ENCODE peak calls at places on chromosomes 4 and X, in seven cellular contexts. One of them, this sample, is unnamed.

GRCh38 chrX:47587906-47588735 is 5.9 kb downstream of the TIMP1 start:
- DNase-seq in K562: peak
- DNase-seq in GM12878: no peak
- DNase-seq in SK-N-SH: no peak
- DNase-seq in HCT116: no peak
- DNase-seq in H1: no peak
- DNase-seq in HepG2: no peak
- DNase-seq in this sample: no peak

GRCh38 chr4:155960522-155960921 is 6.9 kb upstream of the CTSO start:
- DNase-seq in K562: no peak
- DNase-seq in GM12878: no peak
- DNase-seq in SK-N-SH: no peak
- DNase-seq in HCT116: no peak
- DNase-seq in H1: no peak
- DNase-seq in HepG2: no peak
- DNase-seq in this sample: no peak

GRCh38 chr4:120636120-120636630 is 286.4 kb downstream of the PRDM5 start:
- DNase-seq in K562: no peak
- DNase-seq in GM12878: no peak
- DNase-seq in SK-N-SH: no peak
- DNase-seq in HCT116: no peak
- DNase-seq in H1: no peak
- DNase-seq in HepG2: no peak
- DNase-seq in this sample: no peak

GRCh38 chr4:37737456-37737855 is 51.3 kb upstream of the RELL1 start:
- DNase-seq in K562: no peak
- DNase-seq in GM12878: no peak
- DNase-seq in SK-N-SH: no peak
- DNase-seq in HCT116: no peak
- DNase-seq in H1: no peak
- DNase-seq in HepG2: no peak
- DNase-seq in this sample: no peak

GRCh38 chrX:45699158-45699557 is 498.5 kb upstream of the DIPK2B start:
- DNase-seq in K562: no peak
- DNase-seq in GM12878: no peak
- DNase-seq in SK-N-SH: no peak
- DNase-seq in HCT116: no peak
- DNase-seq in H1: no peak
- DNase-seq in HepG2: peak
- DNase-seq in this sample: no peak

GRCh38 chrX:154505726-154506125 is 10.3 kb downstream of the FAM3A start:
- DNase-seq in K562: no peak
- DNase-seq in GM12878: no peak
- DNase-seq in SK-N-SH: no peak
- DNase-seq in HCT116: no peak
- DNase-seq in H1: no peak
- DNase-seq in HepG2: no peak
- DNase-seq in this sample: no peak

GRCh38 chrX:49237060-49237459 is 1.8 kb downstream of the CCDC22 start:
- DNase-seq in K562: no peak
- DNase-seq in GM12878: no peak
- DNase-seq in SK-N-SH: no peak
- DNase-seq in HCT116: no peak
- DNase-seq in H1: no peak
- DNase-seq in HepG2: no peak
- DNase-seq in this sample: no peak

GRCh38 chr4:143482753-143483362 is 30.6 kb upstream of the SMARCA5 start:
- DNase-seq in K562: peak
- DNase-seq in GM12878: no peak
- DNase-seq in SK-N-SH: peak
- DNase-seq in HCT116: peak
- DNase-seq in H1: no peak
- DNase-seq in HepG2: peak
- DNase-seq in this sample: peak

GRCh38 chrX:150361070-150361776 is 1.9 kb upstream of the MAMLD1 start:
- DNase-seq in K562: peak
- DNase-seq in GM12878: no peak
- DNase-seq in SK-N-SH: peak
- DNase-seq in HCT116: no peak
- DNase-seq in H1: no peak
- DNase-seq in HepG2: no peak
- DNase-seq in this sample: no peak

GRCh38 chr4:166941629-166942028 is 292.7 kb downstream of the SPOCK3 start:
- DNase-seq in K562: no peak
- DNase-seq in GM12878: peak
- DNase-seq in SK-N-SH: no peak
- DNase-seq in HCT116: peak
- DNase-seq in H1: no peak
- DNase-seq in HepG2: no peak
- DNase-seq in this sample: no peak

GRCh38 chr4:95289028-95289634 is 259.6 kb downstream of the UNC5C start:
- DNase-seq in K562: peak
- DNase-seq in GM12878: no peak
- DNase-seq in SK-N-SH: no peak
- DNase-seq in HCT116: no peak
- DNase-seq in H1: no peak
- DNase-seq in HepG2: no peak
- DNase-seq in this sample: no peak

GRCh38 chrX:115134366-115134765 is 54.8 kb upstream of the RBMXL3 start:
- DNase-seq in K562: no peak
- DNase-seq in GM12878: no peak
- DNase-seq in SK-N-SH: no peak
- DNase-seq in HCT116: no peak
- DNase-seq in H1: no peak
- DNase-seq in HepG2: no peak
- DNase-seq in this sample: no peak

GRCh38 chr4:25440478-25441030 is 63.5 kb downstream of the ANAPC4 start:
- DNase-seq in K562: no peak
- DNase-seq in GM12878: no peak
- DNase-seq in SK-N-SH: no peak
- DNase-seq in HCT116: no peak
- DNase-seq in H1: no peak
- DNase-seq in HepG2: no peak
- DNase-seq in this sample: no peak

GRCh38 chr4:53706422-53707032 is 115.2 kb upstream of the LNX1 start:
- DNase-seq in K562: peak
- DNase-seq in GM12878: peak
- DNase-seq in SK-N-SH: peak
- DNase-seq in HCT116: peak
- DNase-seq in H1: no peak
- DNase-seq in HepG2: peak
- DNase-seq in this sample: peak

GRCh38 chrX:112967341-112967740 is 126.7 kb upstream of the AMOT start:
- DNase-seq in K562: no peak
- DNase-seq in GM12878: no peak
- DNase-seq in SK-N-SH: no peak
- DNase-seq in HCT116: no peak
- DNase-seq in H1: no peak
- DNase-seq in HepG2: peak
- DNase-seq in this sample: no peak

GRCh38 chr4:121656269-121656641 is 40.5 kb downstream of the ANXA5 start:
- DNase-seq in K562: peak
- DNase-seq in GM12878: peak
- DNase-seq in SK-N-SH: peak
- DNase-seq in HCT116: peak
- DNase-seq in H1: no peak
- DNase-seq in HepG2: peak
- DNase-seq in this sample: peak

GRCh38 chrX:54540289-54540688 is 10.3 kb downstream of the GNL3L start:
- DNase-seq in K562: no peak
- DNase-seq in GM12878: no peak
- DNase-seq in SK-N-SH: no peak
- DNase-seq in HCT116: no peak
- DNase-seq in H1: no peak
- DNase-seq in HepG2: no peak
- DNase-seq in this sample: no peak

GRCh38 chr4:83561381-83561780 is 25.5 kb downstream of the GPAT3 start:
- DNase-seq in K562: no peak
- DNase-seq in GM12878: no peak
- DNase-seq in SK-N-SH: no peak
- DNase-seq in HCT116: peak
- DNase-seq in H1: no peak
- DNase-seq in HepG2: peak
- DNase-seq in this sample: no peak

GRCh38 chr4:10605746-10606482 is 78.7 kb downstream of the CLNK start:
- DNase-seq in K562: no peak
- DNase-seq in GM12878: no peak
- DNase-seq in SK-N-SH: no peak
- DNase-seq in HCT116: no peak
- DNase-seq in H1: no peak
- DNase-seq in HepG2: no peak
- DNase-seq in this sample: no peak

GRCh38 chr4:10608501-10609219 is 75.9 kb downstream of the CLNK start:
- DNase-seq in K562: no peak
- DNase-seq in GM12878: no peak
- DNase-seq in SK-N-SH: no peak
- DNase-seq in HCT116: no peak
- DNase-seq in H1: no peak
- DNase-seq in HepG2: no peak
- DNase-seq in this sample: no peak

GRCh38 chr4:10606483-10607155 is 77.9 kb downstream of the CLNK start:
- DNase-seq in K562: no peak
- DNase-seq in GM12878: no peak
- DNase-seq in SK-N-SH: no peak
- DNase-seq in HCT116: no peak
- DNase-seq in H1: no peak
- DNase-seq in HepG2: no peak
- DNase-seq in this sample: no peak

GRCh38 chr4:10607206-10607605 is 77.4 kb downstream of the CLNK start:
- DNase-seq in K562: no peak
- DNase-seq in GM12878: no peak
- DNase-seq in SK-N-SH: no peak
- DNase-seq in HCT116: no peak
- DNase-seq in H1: no peak
- DNase-seq in HepG2: no peak
- DNase-seq in this sample: no peak

DNA sequence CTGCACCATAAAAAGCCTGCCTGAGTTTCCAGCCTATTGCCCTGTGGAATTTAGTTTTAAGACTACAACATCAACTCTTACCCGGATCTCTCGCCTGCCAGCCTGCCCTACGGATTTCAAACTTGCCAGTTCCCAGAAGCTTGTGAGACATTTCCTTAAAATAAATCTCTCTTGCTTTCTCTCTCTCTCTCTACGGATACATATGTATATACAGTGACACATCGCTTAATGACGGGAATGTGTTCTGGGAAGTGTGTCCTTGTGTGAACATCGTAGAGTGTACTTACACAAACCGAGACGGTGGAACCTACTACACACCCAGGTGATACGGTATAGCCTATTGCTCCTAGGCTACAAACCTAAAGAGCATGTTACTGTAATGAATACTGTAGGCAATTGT is 79.5 kb downstream of the CLNK start:
- DNase-seq in K562: no peak
- DNase-seq in GM12878: no peak
- DNase-seq in SK-N-SH: no peak
- DNase-seq in HCT116: no peak
- DNase-seq in H1: no peak
- DNase-seq in HepG2: no peak
- DNase-seq in this sample: no peak
- TF ChIP-seq YY1 in K562: no peak
- TF ChIP-seq YY1 in GM12878: no peak
- TF ChIP-seq YY1 in SK-N-SH: no peak
- TF ChIP-seq YY1 in HCT116: no peak
- TF ChIP-seq YY1 in H1: no peak
- TF ChIP-seq YY1 in HepG2: no peak
- TF ChIP-seq YY1 in this sample: no peak

GRCh38 chr4:20020049-20020448 is 231.7 kb upstream of the SLIT2 start:
- DNase-seq in K562: no peak
- DNase-seq in GM12878: no peak
- DNase-seq in SK-N-SH: no peak
- DNase-seq in HCT116: no peak
- DNase-seq in H1: no peak
- DNase-seq in HepG2: no peak
- DNase-seq in this sample: no peak
- TF ChIP-seq YY1 in K562: no peak
- TF ChIP-seq YY1 in GM12878: no peak
- TF ChIP-seq YY1 in SK-N-SH: no peak
- TF ChIP-seq YY1 in HCT116: no peak
- TF ChIP-seq YY1 in H1: no peak
- TF ChIP-seq YY1 in HepG2: no peak
- TF ChIP-seq YY1 in this sample: no peak

GRCh38 chr4:72951628-72952027 is 117.9 kb downstream of the COX18 start:
- DNase-seq in K562: no peak
- DNase-seq in GM12878: no peak
- DNase-seq in SK-N-SH: no peak
- DNase-seq in HCT116: no peak
- DNase-seq in H1: no peak
- DNase-seq in HepG2: no peak
- DNase-seq in this sample: no peak
- TF ChIP-seq YY1 in K562: no peak
- TF ChIP-seq YY1 in GM12878: no peak
- TF ChIP-seq YY1 in SK-N-SH: no peak
- TF ChIP-seq YY1 in HCT116: no peak
- TF ChIP-seq YY1 in H1: no peak
- TF ChIP-seq YY1 in HepG2: no peak
- TF ChIP-seq YY1 in this sample: no peak

GRCh38 chr4:22500128-22500611 is 15.7 kb downstream of the ADGRA3 start:
- DNase-seq in K562: no peak
- DNase-seq in GM12878: no peak
- DNase-seq in SK-N-SH: no peak
- DNase-seq in HCT116: no peak
- DNase-seq in H1: no peak
- DNase-seq in HepG2: no peak
- DNase-seq in this sample: no peak
- TF ChIP-seq YY1 in K562: no peak
- TF ChIP-seq YY1 in GM12878: no peak
- TF ChIP-seq YY1 in SK-N-SH: no peak
- TF ChIP-seq YY1 in HCT116: no peak
- TF ChIP-seq YY1 in H1: no peak
- TF ChIP-seq YY1 in HepG2: no peak
- TF ChIP-seq YY1 in this sample: no peak

GRCh38 chr4:122830392-122831095 is 3.9 kb downstream of the FGF2 start:
- DNase-seq in K562: no peak
- DNase-seq in GM12878: no peak
- DNase-seq in SK-N-SH: no peak
- DNase-seq in HCT116: no peak
- DNase-seq in H1: no peak
- DNase-seq in HepG2: no peak
- DNase-seq in this sample: no peak

GRCh38 chr4:122826596-122827257 is at the start of gene FGF2:
- DNase-seq in K562: peak
- DNase-seq in GM12878: no peak
- DNase-seq in SK-N-SH: peak
- DNase-seq in HCT116: no peak
- DNase-seq in H1: peak
- DNase-seq in HepG2: no peak
- DNase-seq in this sample: peak

GRCh38 chr4:122827258-122827887 is 742 bp downstream of the FGF2 start:
- DNase-seq in K562: peak
- DNase-seq in GM12878: peak
- DNase-seq in SK-N-SH: peak
- DNase-seq in HCT116: no peak
- DNase-seq in H1: no peak
- DNase-seq in HepG2: no peak
- DNase-seq in this sample: no peak

GRCh38 chr4:122826000-122826595 is 533 bp upstream of the FGF2 start:
- DNase-seq in K562: no peak
- DNase-seq in GM12878: no peak
- DNase-seq in SK-N-SH: peak
- DNase-seq in HCT116: no peak
- DNase-seq in H1: no peak
- DNase-seq in HepG2: no peak
- DNase-seq in this sample: no peak

GRCh38 chr4:122827899-122828601 is 1.4 kb downstream of the FGF2 start:
- DNase-seq in K562: peak
- DNase-seq in GM12878: peak
- DNase-seq in SK-N-SH: peak
- DNase-seq in HCT116: no peak
- DNase-seq in H1: peak
- DNase-seq in HepG2: peak
- DNase-seq in this sample: peak
- TF ChIP-seq YY1 in K562: no peak
- TF ChIP-seq YY1 in GM12878: no peak
- TF ChIP-seq YY1 in SK-N-SH: no peak
- TF ChIP-seq YY1 in HCT116: no peak
- TF ChIP-seq YY1 in H1: peak
- TF ChIP-seq YY1 in HepG2: no peak
- TF ChIP-seq YY1 in this sample: no peak

This sample was measured in NT2/D1.